ENCODE peak calls at places on chromosomes 13 and 19, in six cellular contexts. X, H, T, E, L and K are unnamed samples.

GRCh38 chr13:80239571-80240255 is 101.2 kb downstream of the SPRY2 start:
- DNase-seq in X (no peak), H (no peak), T (no peak), E (no peak), L (no peak), K (no peak)

GRCh38 chr19:50213925-50214324 is 10.5 kb downstream of the MYH14 start:
- DNase-seq in X (no peak), H (no peak), T (no peak), E (no peak), L (no peak), K (no peak)

GRCh38 chr19:2070986-2071673 is 20.1 kb upstream of the MKNK2 start:
- DNase-seq in X (no peak), H (no peak), T (no peak), E (no peak), L (no peak), K (no peak)

GRCh38 chr13:25352230-25352629 is 19.5 kb upstream of the ATP8A2 start:
- DNase-seq in X (no peak), H (no peak), T (no peak), E (no peak), L (no peak), K (no peak)

GRCh38 chr19:29533578-29534544 is 8.1 kb downstream of the VSTM2B start:
- DNase-seq in X (peak), H (peak), T (no peak), E (no peak), L (no peak), K (no peak)

GRCh38 chr13:86585826-86586225 is 786.6 kb upstream of the SLITRK6 start:
- DNase-seq in X (peak), H (peak), T (no peak), E (no peak), L (peak), K (no peak)

GRCh38 chr13:114124921-114125320 is 7.5 kb downstream of the RASA3 start:
- DNase-seq in X (no peak), H (no peak), T (no peak), E (peak), L (peak), K (no peak)

GRCh38 chr19:22919946-22920345 is 83.0 kb downstream of the ZNF728 start:
- DNase-seq in X (no peak), H (no peak), T (no peak), E (no peak), L (no peak), K (no peak)

GRCh38 chr19:42281175-42282035 is 12.4 kb downstream of the CIC start:
- DNase-seq in X (peak), H (peak), T (peak), E (no peak), L (peak), K (no peak)

GRCh38 chr13:114005206-114005720 is 31.4 kb upstream of the C13orf46 start:
- DNase-seq in X (no peak), H (peak), T (no peak), E (no peak), L (no peak), K (no peak)

GRCh38 chr13:79919109-79919508 is 421.8 kb downstream of the SPRY2 start:
- DNase-seq in X (no peak), H (no peak), T (no peak), E (no peak), L (no peak), K (no peak)

GRCh38 chr13:110713642-110713952 is at the start of gene ING1:
- DNase-seq in X (no peak), H (no peak), T (no peak), E (no peak), L (no peak), K (no peak)

GRCh38 chr19:19525611-19526380 is 2.9 kb upstream of the YJEFN3 start:
- DNase-seq in X (no peak), H (no peak), T (no peak), E (no peak), L (no peak), K (no peak)

GRCh38 chr13:108463365-108463764 is 166.0 kb upstream of the MYO16 start:
- DNase-seq in X (no peak), H (no peak), T (no peak), E (no peak), L (peak), K (no peak)

GRCh38 chr19:57171551-57172081 is 4.3 kb upstream of the DUXA start:
- DNase-seq in X (peak), H (peak), T (peak), E (peak), L (no peak), K (no peak)

GRCh38 chr19:6100284-6100915 is 9.9 kb downstream of the RFX2 start:
- DNase-seq in X (no peak), H (no peak), T (no peak), E (peak), L (no peak), K (no peak)

GRCh38 chr19:38034153-38034835 is 127.3 kb downstream of the SIPA1L3 start:
- DNase-seq in X (no peak), H (no peak), T (no peak), E (peak), L (no peak), K (peak)

GRCh38 chr19:36140289-36141038 is 598 bp downstream of the CAPNS1 start:
- DNase-seq in X (peak), H (peak), T (no peak), E (peak), L (peak), K (no peak)

GRCh38 chr19:38674388-38675133 is 27.1 kb downstream of the ACTN4 start:
- DNase-seq in X (no peak), H (no peak), T (no peak), E (no peak), L (no peak), K (no peak)

GRCh38 chr19:14146789-14147216 is 10.4 kb upstream of the ASF1B start:
- DNase-seq in X (no peak), H (no peak), T (no peak), E (no peak), L (peak), K (no peak)

GRCh38 chr13:23466144-23467002 is 32.9 kb upstream of the SACS start:
- DNase-seq in X (peak), H (peak), T (peak), E (peak), L (peak), K (no peak)